ENCODE peak calls at places on chromosomes 11 and 22, in seven cellular contexts. One of them, this sample, is unnamed.

GRCh38 chr11:77111277-77111676 is 8.6 kb downstream of the OMP start:
- DNase-seq in fibroblast of lung: no peak
- DNase-seq in tibial nerve: no peak
- DNase-seq in esophagus squamous epithelium: no peak
- DNase-seq in CD8-positive, alpha-beta T cell: no peak
- DNase-seq in heart right ventricle: no peak
- DNase-seq in HAP-1: no peak
- DNase-seq in this sample: no peak

GRCh38 chr11:85627332-85627997 is at the start of gene DLG2:
- DNase-seq in fibroblast of lung: peak; percentile 52
- DNase-seq in tibial nerve: peak; percentile 35
- DNase-seq in esophagus squamous epithelium: no peak
- DNase-seq in CD8-positive, alpha-beta T cell: no peak
- DNase-seq in heart right ventricle: peak; percentile 17
- DNase-seq in HAP-1: peak; percentile 25
- DNase-seq in this sample: no peak

GRCh38 chr22:37968452-37969251 is 15.2 kb downstream of the POLR2F start:
- DNase-seq in fibroblast of lung: no peak
- DNase-seq in tibial nerve: no peak
- DNase-seq in esophagus squamous epithelium: no peak
- DNase-seq in CD8-positive, alpha-beta T cell: no peak
- DNase-seq in heart right ventricle: no peak
- DNase-seq in HAP-1: no peak
- DNase-seq in this sample: no peak

GRCh38 chr22:29892757-29893156 is 9.8 kb downstream of the MTMR3 start:
- DNase-seq in fibroblast of lung: no peak
- DNase-seq in tibial nerve: no peak
- DNase-seq in esophagus squamous epithelium: no peak
- DNase-seq in CD8-positive, alpha-beta T cell: no peak
- DNase-seq in heart right ventricle: no peak
- DNase-seq in HAP-1: no peak
- DNase-seq in this sample: no peak

GRCh38 chr11:33534575-33534974 is 166.1 kb downstream of the C11orf91 start:
- DNase-seq in fibroblast of lung: no peak
- DNase-seq in tibial nerve: no peak
- DNase-seq in esophagus squamous epithelium: no peak
- DNase-seq in CD8-positive, alpha-beta T cell: no peak
- DNase-seq in heart right ventricle: no peak
- DNase-seq in HAP-1: no peak
- DNase-seq in this sample: no peak

GRCh38 chr11:8267831-8268529 is 4.3 kb upstream of the LMO1 start:
- DNase-seq in fibroblast of lung: no peak
- DNase-seq in tibial nerve: no peak
- DNase-seq in esophagus squamous epithelium: no peak
- DNase-seq in CD8-positive, alpha-beta T cell: peak; percentile 8
- DNase-seq in heart right ventricle: no peak
- DNase-seq in HAP-1: peak; percentile 41
- DNase-seq in this sample: no peak

GRCh38 chr11:116925050-116925449 is 87.6 kb upstream of the APOA1 start:
- DNase-seq in fibroblast of lung: no peak
- DNase-seq in tibial nerve: no peak
- DNase-seq in esophagus squamous epithelium: no peak
- DNase-seq in CD8-positive, alpha-beta T cell: no peak
- DNase-seq in heart right ventricle: no peak
- DNase-seq in HAP-1: no peak
- DNase-seq in this sample: no peak

GRCh38 chr11:70415176-70415575 is 16.8 kb downstream of the CTTN start:
- DNase-seq in fibroblast of lung: peak; percentile 50
- DNase-seq in tibial nerve: peak; percentile 12
- DNase-seq in esophagus squamous epithelium: no peak
- DNase-seq in CD8-positive, alpha-beta T cell: no peak
- DNase-seq in heart right ventricle: no peak
- DNase-seq in HAP-1: no peak
- DNase-seq in this sample: no peak

GRCh38 chr22:27108425-27109114 is 451.2 kb downstream of the MIAT start:
- DNase-seq in fibroblast of lung: no peak
- DNase-seq in tibial nerve: peak; percentile 71
- DNase-seq in esophagus squamous epithelium: no peak
- DNase-seq in CD8-positive, alpha-beta T cell: no peak
- DNase-seq in heart right ventricle: peak; percentile 43
- DNase-seq in HAP-1: no peak
- DNase-seq in this sample: no peak

GRCh38 chr11:131815631-131816030 is 445.2 kb downstream of the NTM start:
- DNase-seq in fibroblast of lung: no peak
- DNase-seq in tibial nerve: no peak
- DNase-seq in esophagus squamous epithelium: no peak
- DNase-seq in CD8-positive, alpha-beta T cell: no peak
- DNase-seq in heart right ventricle: no peak
- DNase-seq in HAP-1: no peak
- DNase-seq in this sample: no peak

GRCh38 chr22:39490135-39490798 is 11.8 kb upstream of the MIEF1 start:
- DNase-seq in fibroblast of lung: peak; percentile 72
- DNase-seq in tibial nerve: peak; percentile 77
- DNase-seq in esophagus squamous epithelium: peak; percentile 28
- DNase-seq in CD8-positive, alpha-beta T cell: peak; percentile 70
- DNase-seq in heart right ventricle: peak; percentile 74
- DNase-seq in HAP-1: peak; percentile 90
- DNase-seq in this sample: peak; percentile 91

GRCh38 chr22:30206964-30207363 is 39.6 kb downstream of the LIF start:
- DNase-seq in fibroblast of lung: peak; percentile 88
- DNase-seq in tibial nerve: peak; percentile 33
- DNase-seq in esophagus squamous epithelium: no peak
- DNase-seq in CD8-positive, alpha-beta T cell: no peak
- DNase-seq in heart right ventricle: no peak
- DNase-seq in HAP-1: peak; percentile 30
- DNase-seq in this sample: no peak

GRCh38 chr11:67504950-67505561 is at the start of gene PITPNM1:
- DNase-seq in fibroblast of lung: peak; percentile 40
- DNase-seq in tibial nerve: peak; percentile 41
- DNase-seq in esophagus squamous epithelium: no peak
- DNase-seq in CD8-positive, alpha-beta T cell: peak; percentile 76
- DNase-seq in heart right ventricle: peak; percentile 87
- DNase-seq in HAP-1: peak; percentile 84
- DNase-seq in this sample: peak; percentile 70

GRCh38 chr11:64249563-64250405 is 1.5 kb upstream of the PLCB3 start:
- DNase-seq in fibroblast of lung: no peak
- DNase-seq in tibial nerve: no peak
- DNase-seq in esophagus squamous epithelium: no peak
- DNase-seq in CD8-positive, alpha-beta T cell: no peak
- DNase-seq in heart right ventricle: no peak
- DNase-seq in HAP-1: no peak
- DNase-seq in this sample: no peak

GRCh38 chr22:43159484-43160178 is 8.3 kb downstream of the TSPO start:
- DNase-seq in fibroblast of lung: no peak
- DNase-seq in tibial nerve: no peak
- DNase-seq in esophagus squamous epithelium: no peak
- DNase-seq in CD8-positive, alpha-beta T cell: no peak
- DNase-seq in heart right ventricle: no peak
- DNase-seq in HAP-1: peak; percentile 61
- DNase-seq in this sample: no peak

GRCh38 chr11:86570020-86570419 is 102.4 kb downstream of the ME3 start:
- DNase-seq in fibroblast of lung: no peak
- DNase-seq in tibial nerve: no peak
- DNase-seq in esophagus squamous epithelium: no peak
- DNase-seq in CD8-positive, alpha-beta T cell: no peak
- DNase-seq in heart right ventricle: no peak
- DNase-seq in HAP-1: no peak
- DNase-seq in this sample: no peak

GRCh38 chr22:37638351-37639069 is 959 bp upstream of the SH3BP1 start:
- DNase-seq in fibroblast of lung: no peak
- DNase-seq in tibial nerve: no peak
- DNase-seq in esophagus squamous epithelium: no peak
- DNase-seq in CD8-positive, alpha-beta T cell: no peak
- DNase-seq in heart right ventricle: no peak
- DNase-seq in HAP-1: no peak
- DNase-seq in this sample: no peak

GRCh38 chr22:43945632-43946390 is 9.4 kb upstream of the SAMM50 start:
- DNase-seq in fibroblast of lung: peak; percentile 58
- DNase-seq in tibial nerve: peak; percentile 55
- DNase-seq in esophagus squamous epithelium: no peak
- DNase-seq in CD8-positive, alpha-beta T cell: peak; percentile 68
- DNase-seq in heart right ventricle: peak; percentile 53
- DNase-seq in HAP-1: peak; percentile 81
- DNase-seq in this sample: no peak

GRCh38 chr11:70498171-70498571 is 99.8 kb downstream of the CTTN start:
- DNase-seq in fibroblast of lung: no peak
- DNase-seq in tibial nerve: no peak
- DNase-seq in esophagus squamous epithelium: no peak
- DNase-seq in CD8-positive, alpha-beta T cell: no peak
- DNase-seq in heart right ventricle: no peak
- DNase-seq in HAP-1: no peak
- DNase-seq in this sample: no peak

GRCh38 chr11:104161751-104162450 is 2.0 kb downstream of the PDGFD start:
- DNase-seq in fibroblast of lung: no peak
- DNase-seq in tibial nerve: no peak
- DNase-seq in esophagus squamous epithelium: no peak
- DNase-seq in CD8-positive, alpha-beta T cell: no peak
- DNase-seq in heart right ventricle: no peak
- DNase-seq in HAP-1: no peak
- DNase-seq in this sample: no peak

GRCh38 chr22:24954114-24954463 is 1.6 kb downstream of the KIAA1671 start:
- DNase-seq in fibroblast of lung: no peak
- DNase-seq in tibial nerve: no peak
- DNase-seq in esophagus squamous epithelium: no peak
- DNase-seq in CD8-positive, alpha-beta T cell: no peak
- DNase-seq in heart right ventricle: no peak
- DNase-seq in HAP-1: peak; percentile 40
- DNase-seq in this sample: no peak

GRCh38 chr11:120918257-120918656 is 105.6 kb upstream of the TBCEL start:
- DNase-seq in fibroblast of lung: no peak
- DNase-seq in tibial nerve: no peak
- DNase-seq in esophagus squamous epithelium: no peak
- DNase-seq in CD8-positive, alpha-beta T cell: no peak
- DNase-seq in heart right ventricle: no peak
- DNase-seq in HAP-1: no peak
- DNase-seq in this sample: no peak
- H3K9me3 ChIP-seq in fibroblast of lung: no peaks in the 10 kb centered on the region
- H3K9me3 ChIP-seq in tibial nerve: no peaks in the 10 kb centered on the region
- H3K9me3 ChIP-seq in esophagus squamous epithelium: no peaks in the 10 kb centered on the region
- H3K9me3 ChIP-seq in CD8-positive, alpha-beta T cell: no peaks in the 10 kb centered on the region
- H3K9me3 ChIP-seq in heart right ventricle: no peaks in the 10 kb centered on the region
- H3K9me3 ChIP-seq in HAP-1: no peaks in the 10 kb centered on the region
- H3K9me3 ChIP-seq in this sample: no peaks in the 10 kb centered on the region

DNA sequence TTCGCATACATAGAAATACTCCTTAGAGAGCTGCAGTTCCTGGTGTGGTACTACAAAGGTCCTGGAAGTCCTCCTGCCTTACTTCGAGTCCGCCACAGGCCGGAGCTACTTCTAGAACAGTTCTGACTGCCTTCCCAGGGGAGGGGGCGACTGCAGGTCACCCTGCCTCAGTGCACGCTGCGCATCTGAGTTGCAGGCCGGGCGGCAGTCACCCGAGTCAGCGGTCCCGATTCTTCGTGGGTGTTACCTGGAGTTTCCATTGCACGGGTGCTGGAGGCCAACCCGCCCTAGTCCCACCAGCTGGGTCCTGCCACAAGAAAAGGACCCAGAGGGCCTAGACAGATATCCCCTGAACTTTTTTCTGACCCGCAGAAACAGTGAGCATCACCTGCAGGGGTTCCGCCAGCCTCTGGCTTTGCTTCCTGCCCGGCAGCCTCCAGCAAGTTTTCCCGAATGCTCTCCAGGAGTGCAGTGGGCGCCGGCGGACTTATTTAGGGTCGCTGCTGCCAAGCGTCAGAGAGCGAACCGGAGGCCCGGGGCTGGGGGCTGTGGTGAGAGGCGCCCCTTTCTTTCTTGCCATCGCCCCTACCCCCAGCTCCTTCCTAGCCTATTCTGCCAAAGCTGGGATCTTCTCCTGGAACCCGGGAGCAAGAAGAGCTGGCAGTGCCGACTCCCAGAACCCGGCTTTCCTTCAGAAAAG is 1.7 kb upstream of the CALCB start:
- DNase-seq in fibroblast of lung: no peak
- DNase-seq in tibial nerve: no peak
- DNase-seq in esophagus squamous epithelium: no peak
- DNase-seq in CD8-positive, alpha-beta T cell: no peak
- DNase-seq in heart right ventricle: no peak
- DNase-seq in HAP-1: no peak
- DNase-seq in this sample: no peak
- H3K9me3 ChIP-seq in fibroblast of lung: no peaks in the 10 kb centered on the region
- H3K9me3 ChIP-seq in tibial nerve: no peaks in the 10 kb centered on the region
- H3K9me3 ChIP-seq in esophagus squamous epithelium: no peaks in the 10 kb centered on the region
- H3K9me3 ChIP-seq in CD8-positive, alpha-beta T cell: no peaks in the 10 kb centered on the region
- H3K9me3 ChIP-seq in heart right ventricle: no peaks in the 10 kb centered on the region
- H3K9me3 ChIP-seq in HAP-1: no peaks in the 10 kb centered on the region
- H3K9me3 ChIP-seq in this sample: peaks cover 7% of the 10 kb centered on the region

GRCh38 chr11:1195690-1196515 is 27.0 kb upstream of the MUC5B start:
- DNase-seq in fibroblast of lung: no peak
- DNase-seq in tibial nerve: no peak
- DNase-seq in esophagus squamous epithelium: no peak
- DNase-seq in CD8-positive, alpha-beta T cell: peak; percentile 1
- DNase-seq in heart right ventricle: peak; percentile 5
- DNase-seq in HAP-1: no peak
- DNase-seq in this sample: no peak

GRCh38 chr11:1194977-1195689 is 27.7 kb upstream of the MUC5B start:
- DNase-seq in fibroblast of lung: no peak
- DNase-seq in tibial nerve: no peak
- DNase-seq in esophagus squamous epithelium: no peak
- DNase-seq in CD8-positive, alpha-beta T cell: peak; percentile 1
- DNase-seq in heart right ventricle: no peak
- DNase-seq in HAP-1: no peak
- DNase-seq in this sample: no peak

GRCh38 chr11:1194231-1194976 is 28.5 kb upstream of the MUC5B start:
- DNase-seq in fibroblast of lung: no peak
- DNase-seq in tibial nerve: no peak
- DNase-seq in esophagus squamous epithelium: no peak
- DNase-seq in CD8-positive, alpha-beta T cell: no peak
- DNase-seq in heart right ventricle: no peak
- DNase-seq in HAP-1: no peak
- DNase-seq in this sample: no peak

GRCh38 chr11:1193326-1194230 is 29.3 kb upstream of the MUC5B start:
- DNase-seq in fibroblast of lung: no peak
- DNase-seq in tibial nerve: no peak
- DNase-seq in esophagus squamous epithelium: no peak
- DNase-seq in CD8-positive, alpha-beta T cell: no peak
- DNase-seq in heart right ventricle: no peak
- DNase-seq in HAP-1: no peak
- DNase-seq in this sample: no peak

GRCh38 chr11:1192741-1193325 is 30.0 kb upstream of the MUC5B start:
- DNase-seq in fibroblast of lung: no peak
- DNase-seq in tibial nerve: no peak
- DNase-seq in esophagus squamous epithelium: no peak
- DNase-seq in CD8-positive, alpha-beta T cell: no peak
- DNase-seq in heart right ventricle: no peak
- DNase-seq in HAP-1: peak; percentile 1
- DNase-seq in this sample: no peak
- H3K9me3 ChIP-seq in fibroblast of lung: no peaks in the 10 kb centered on the region
- H3K9me3 ChIP-seq in tibial nerve: no peaks in the 10 kb centered on the region
- H3K9me3 ChIP-seq in esophagus squamous epithelium: no peaks in the 10 kb centered on the region
- H3K9me3 ChIP-seq in CD8-positive, alpha-beta T cell: no peaks in the 10 kb centered on the region
- H3K9me3 ChIP-seq in heart right ventricle: no peaks in the 10 kb centered on the region
- H3K9me3 ChIP-seq in HAP-1: no peaks in the 10 kb centered on the region
- H3K9me3 ChIP-seq in this sample: no peaks in the 10 kb centered on the region

DNA sequence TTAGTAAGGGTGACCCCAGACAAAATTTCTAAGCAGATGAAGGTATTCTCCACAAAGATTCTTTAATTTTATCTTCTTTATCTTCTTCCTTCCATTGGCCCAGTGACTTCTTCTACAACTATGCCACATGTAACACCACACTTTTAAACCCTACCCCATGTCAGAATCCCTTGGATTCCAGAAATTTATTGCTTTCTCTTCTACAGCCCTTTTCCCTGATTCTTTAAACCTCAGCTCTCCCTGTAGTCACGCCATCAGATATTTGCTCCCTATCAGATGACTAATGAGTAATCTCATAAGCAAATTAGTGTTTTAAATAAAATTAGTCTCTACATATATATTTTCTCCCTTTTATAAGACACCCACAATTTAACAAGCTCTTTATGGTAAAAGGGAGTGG is 423.4 kb upstream of the CHORDC1 start:
- DNase-seq in fibroblast of lung: no peak
- DNase-seq in tibial nerve: no peak
- DNase-seq in esophagus squamous epithelium: no peak
- DNase-seq in CD8-positive, alpha-beta T cell: no peak
- DNase-seq in heart right ventricle: no peak
- DNase-seq in HAP-1: no peak
- DNase-seq in this sample: no peak
- H3K9me3 ChIP-seq in fibroblast of lung: no peaks in the 10 kb centered on the region
- H3K9me3 ChIP-seq in tibial nerve: no peaks in the 10 kb centered on the region
- H3K9me3 ChIP-seq in esophagus squamous epithelium: no peaks in the 10 kb centered on the region
- H3K9me3 ChIP-seq in CD8-positive, alpha-beta T cell: no peaks in the 10 kb centered on the region
- H3K9me3 ChIP-seq in heart right ventricle: no peaks in the 10 kb centered on the region
- H3K9me3 ChIP-seq in HAP-1: no peaks in the 10 kb centered on the region
- H3K9me3 ChIP-seq in this sample: no peaks in the 10 kb centered on the region